ENCODE peak calls at places on chromosome 6, in nine cellular contexts. C, A, J, I, R, Z, S, V and P are unnamed samples.

GRCh38 chr6:149999636-150000035 is 25.7 kb downstream of the RAET1L start:
- DNase-seq in C (no peak), A (no peak), J (no peak), I (no peak), R (no peak), Z (no peak), S (no peak), V (no peak), P (no peak)

GRCh38 chr6:138035070-138035469 is 72.1 kb downstream of the PERP start:
- DNase-seq in C (no peak), A (no peak), J (peak; percentile 48), I (no peak), R (no peak), Z (no peak), S (no peak), V (no peak), P (no peak)

GRCh38 chr6:22071655-22072054 is 225.2 kb downstream of the PRL start:
- DNase-seq in C (no peak), A (peak; percentile 33), J (no peak), I (peak; percentile 66), R (no peak), Z (peak; percentile 57), S (no peak), V (peak; percentile 73), P (no peak)

GRCh38 chr6:82959385-82959941 is 106.2 kb downstream of the UBE3D start:
- DNase-seq in C (no peak), A (no peak), J (no peak), I (peak; percentile 63), R (no peak), Z (peak; percentile 23), S (no peak), V (no peak), P (no peak)

GRCh38 chr6:28693751-28694443 is 168.2 kb downstream of the GPX5 start:
- DNase-seq in C (no peak), A (no peak), J (no peak), I (no peak), R (no peak), Z (no peak), S (no peak), V (no peak), P (no peak)

GRCh38 chr6:107806675-107807074 is 17.4 kb downstream of the SCML4 start:
- DNase-seq in C (no peak), A (no peak), J (no peak), I (no peak), R (no peak), Z (no peak), S (no peak), V (no peak), P (no peak)

GRCh38 chr6:71967436-71967835 is 81.1 kb downstream of the RIMS1 start:
- DNase-seq in C (no peak), A (no peak), J (no peak), I (peak; percentile 91), R (no peak), Z (no peak), S (peak; percentile 0), V (no peak), P (no peak)

GRCh38 chr6:110874880-110875547 is 429 bp downstream of the AMD1 start:
- DNase-seq in C (no peak), A (no peak), J (peak; percentile 74), I (no peak), R (peak; percentile 33), Z (peak; percentile 34), S (no peak), V (peak; percentile 70), P (no peak)

GRCh38 chr6:33314943-33315752 is 1.3 kb upstream of the TAPBP start:
- DNase-seq in C (no peak), A (no peak), J (peak; percentile 22), I (no peak), R (no peak), Z (no peak), S (no peak), V (peak; percentile 80), P (no peak)